ENCODE peak calls at places on chromosomes 13 and 19, in four cellular contexts. Q is neuronal stem cell, V is mucosa of descending colon, G is upper lobe of left lung. J is an unnamed sample.

GRCh38 chr13:112056284-112056727 is 10.6 kb upstream of the SOX1 start:
- DNase-seq in V (no peak), Q (no peak), G (peak; percentile 64), J (no peak)

GRCh38 chr13:33862006-33862405 is 44.1 kb downstream of the RFC3 start:
- DNase-seq in Q (no peak), G (no peak), V (no peak), J (no peak)

GRCh38 chr19:1624458-1624857 is 19.2 kb upstream of the UQCR11 start:
- DNase-seq in V (no peak), G (no peak), Q (peak; percentile 41), J (peak; percentile 43)

GRCh38 chr13:20363604-20364003 is 131.5 kb upstream of the GJB6 start:
- DNase-seq in V (no peak), G (no peak), Q (no peak), J (peak; percentile 49)

GRCh38 chr13:36131215-36131930 is at the start of gene DCLK1:
- DNase-seq in G (peak; percentile 93), V (peak; percentile 67), Q (peak; percentile 56), J (peak; percentile 43)

GRCh38 chr13:79987323-79987722 is 353.6 kb downstream of the SPRY2 start:
- DNase-seq in Q (no peak), G (no peak), V (no peak), J (no peak)

GRCh38 chr19:45492137-45492626 is 4.7 kb downstream of the RTN2 start:
- DNase-seq in V (no peak), G (no peak), Q (no peak), J (no peak)

GRCh38 chr19:18364826-18365528 is 21.0 kb upstream of the GDF15 start:
- DNase-seq in V (peak; percentile 77), Q (no peak), G (no peak), J (peak; percentile 100)

GRCh38 chr13:44437356-44438233 is 64.0 kb downstream of the SERP2 start:
- DNase-seq in Q (peak; percentile 36), G (no peak), V (no peak), J (peak; percentile 78)

GRCh38 chr19:1394252-1395193 is 6.8 kb downstream of the GAMT start:
- DNase-seq in V (no peak), G (peak; percentile 73), Q (no peak), J (no peak)

DNA sequence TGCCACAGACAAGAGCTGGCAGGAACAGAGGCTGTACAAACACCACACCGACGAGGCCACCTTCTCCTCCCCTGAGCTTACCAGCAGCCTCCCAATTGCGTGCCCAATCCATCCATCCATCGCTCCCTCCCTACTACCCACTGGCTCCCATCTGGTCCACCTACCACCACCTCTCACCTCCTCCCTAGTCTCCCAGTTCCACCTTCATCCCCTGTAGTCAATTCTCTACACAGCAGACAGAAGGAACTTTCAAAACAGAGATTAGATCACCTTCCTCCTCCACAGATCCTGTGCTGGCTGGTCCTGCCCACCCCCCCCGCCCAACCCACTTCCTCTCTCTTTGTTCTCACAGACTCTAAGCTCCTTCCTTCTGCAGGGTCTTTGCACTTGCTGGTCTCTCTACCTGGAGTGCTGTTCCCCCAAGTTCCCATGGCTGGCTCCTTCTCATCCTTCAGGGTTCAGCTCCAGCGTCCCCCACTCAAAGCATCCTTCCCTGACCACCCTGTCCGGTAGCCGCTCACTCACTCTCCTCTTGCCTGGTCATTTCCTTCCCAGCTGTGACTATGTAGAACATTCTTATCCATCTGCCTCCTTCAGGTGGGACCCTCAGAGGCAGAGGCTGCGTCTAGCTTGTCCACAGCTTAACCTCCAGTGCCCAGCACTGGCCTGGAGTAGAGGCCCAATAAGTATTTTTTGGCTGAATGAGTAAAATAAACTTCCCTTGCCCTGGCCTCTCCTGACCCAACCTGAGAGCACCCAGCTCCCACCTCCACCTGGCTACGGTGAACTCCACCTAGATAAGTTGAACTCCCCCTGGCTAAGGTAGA is 23.0 kb downstream of the PIN1 start:
- DNase-seq in V (no peak), G (no peak), Q (no peak), J (no peak)
- H3K4me1 ChIP-seq in V (no peaks in the 10 kb centered on the region), G (no peaks in the 10 kb centered on the region), Q (no peaks in the 10 kb centered on the region), J (no peaks in the 10 kb centered on the region)

DNA sequence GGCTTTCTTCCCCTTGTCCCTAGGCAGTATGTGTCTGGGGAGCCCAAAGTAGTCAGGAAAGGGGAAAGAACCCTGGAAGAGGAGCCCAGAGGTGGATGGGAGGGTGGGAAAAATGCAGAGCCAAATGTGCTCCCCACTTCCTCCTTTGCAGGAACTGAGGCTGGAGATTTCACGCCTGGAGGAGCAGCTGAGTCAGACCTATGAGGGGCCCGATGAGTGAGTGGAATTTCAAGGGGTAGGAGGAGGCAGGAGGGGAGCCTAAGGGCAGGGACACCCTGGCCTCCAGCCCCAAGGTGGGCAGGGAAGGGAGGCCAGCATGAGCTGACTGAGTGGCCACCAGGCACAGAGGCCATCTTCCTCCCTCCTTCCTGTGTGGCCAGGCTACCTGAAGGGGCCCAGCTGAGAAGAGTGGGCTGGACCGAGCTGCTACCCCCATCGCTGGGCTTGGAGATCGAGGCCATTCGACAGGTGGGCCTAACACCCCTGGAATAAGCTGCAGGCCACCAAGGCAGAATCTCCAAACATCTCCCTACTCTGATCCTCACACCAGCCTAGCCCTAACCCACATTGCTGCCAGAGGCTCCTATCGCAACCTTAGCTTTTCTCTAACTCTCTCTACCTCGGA is 14.3 kb downstream of the PTH2 start:
- DNase-seq in Q (no peak), G (no peak), V (no peak), J (no peak)
- H3K4me1 ChIP-seq in Q (peaks cover 26% of the 10 kb centered on the region), G (no peaks in the 10 kb centered on the region), V (peaks cover 6% of the 10 kb centered on the region), J (no peaks in the 10 kb centered on the region)

GRCh38 chr19:55676384-55676783 is 1.4 kb downstream of the EPN1 start:
- DNase-seq in G (no peak), Q (no peak), V (no peak), J (peak; percentile 10)

GRCh38 chr19:55673889-55674288 is 1.1 kb upstream of the EPN1 start:
- DNase-seq in Q (no peak), G (no peak), V (no peak), J (no peak)

GRCh38 chr19:55674459-55674840 is 576 bp upstream of the EPN1 start:
- DNase-seq in G (no peak), Q (no peak), V (no peak), J (no peak)

GRCh38 chr19:55675661-55676354 is 782 bp downstream of the EPN1 start:
- DNase-seq in Q (no peak), V (no peak), G (no peak), J (no peak)

GRCh38 chr19:55674841-55675660 is at the start of gene EPN1:
- DNase-seq in G (peak; percentile 99), V (peak; percentile 99), Q (peak; percentile 94), J (peak; percentile 96)
- H3K4me1 ChIP-seq in G (peaks cover 46% of the 10 kb centered on the region), V (peaks cover 37% of the 10 kb centered on the region), Q (peaks cover 8% of the 10 kb centered on the region), J (peaks cover 12% of the 10 kb centered on the region)

DNA sequence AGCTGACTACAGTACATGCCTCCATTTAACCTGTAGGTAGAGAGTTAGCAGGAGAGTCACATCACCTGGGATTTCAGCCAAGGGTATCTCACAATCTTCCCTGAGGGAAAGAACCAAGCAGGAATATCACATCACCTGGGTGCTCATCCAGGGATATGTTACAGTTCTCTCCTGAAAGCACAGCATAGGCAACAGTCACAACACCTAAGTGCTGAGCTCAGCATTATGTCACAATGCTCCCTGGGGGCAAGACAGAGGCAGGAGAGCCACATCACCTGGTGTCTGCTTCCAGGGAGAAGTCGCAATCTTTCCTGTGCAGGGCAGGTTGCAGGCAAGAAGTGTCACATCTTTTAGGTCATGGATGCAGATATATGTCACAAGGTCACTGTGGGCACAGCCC is 9.4 kb upstream of the ZNF91 start:
- DNase-seq in Q (no peak), V (no peak), G (no peak), J (no peak)
- H3K4me1 ChIP-seq in Q (no peaks in the 10 kb centered on the region), V (peaks cover 27% of the 10 kb centered on the region), G (no peaks in the 10 kb centered on the region), J (no peaks in the 10 kb centered on the region)

DNA sequence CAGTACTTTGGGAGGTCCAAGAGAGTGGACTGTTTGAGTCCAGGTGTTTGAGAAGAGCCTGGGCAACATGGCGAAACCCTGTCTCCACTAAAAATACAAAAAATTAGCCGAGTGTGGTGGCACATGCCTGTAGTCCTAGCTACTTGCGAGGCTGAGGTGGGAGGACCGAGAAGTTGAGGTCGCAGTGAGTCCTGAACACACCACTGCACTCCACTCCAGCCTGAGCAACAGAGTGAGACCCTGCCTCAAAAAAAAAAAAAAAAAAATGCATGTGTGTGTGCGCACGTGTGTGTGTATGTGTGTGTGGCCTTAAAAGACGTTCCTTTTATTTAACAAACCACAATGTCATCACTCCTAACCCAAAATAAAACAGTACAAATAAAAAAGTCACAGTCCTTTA is 62.6 kb downstream of the MAP4K1 start:
- DNase-seq in V (no peak), Q (no peak), G (no peak), J (no peak)
- H3K4me1 ChIP-seq in V (peaks cover 5% of the 10 kb centered on the region), Q (no peaks in the 10 kb centered on the region), G (no peaks in the 10 kb centered on the region), J (no peaks in the 10 kb centered on the region)

DNA sequence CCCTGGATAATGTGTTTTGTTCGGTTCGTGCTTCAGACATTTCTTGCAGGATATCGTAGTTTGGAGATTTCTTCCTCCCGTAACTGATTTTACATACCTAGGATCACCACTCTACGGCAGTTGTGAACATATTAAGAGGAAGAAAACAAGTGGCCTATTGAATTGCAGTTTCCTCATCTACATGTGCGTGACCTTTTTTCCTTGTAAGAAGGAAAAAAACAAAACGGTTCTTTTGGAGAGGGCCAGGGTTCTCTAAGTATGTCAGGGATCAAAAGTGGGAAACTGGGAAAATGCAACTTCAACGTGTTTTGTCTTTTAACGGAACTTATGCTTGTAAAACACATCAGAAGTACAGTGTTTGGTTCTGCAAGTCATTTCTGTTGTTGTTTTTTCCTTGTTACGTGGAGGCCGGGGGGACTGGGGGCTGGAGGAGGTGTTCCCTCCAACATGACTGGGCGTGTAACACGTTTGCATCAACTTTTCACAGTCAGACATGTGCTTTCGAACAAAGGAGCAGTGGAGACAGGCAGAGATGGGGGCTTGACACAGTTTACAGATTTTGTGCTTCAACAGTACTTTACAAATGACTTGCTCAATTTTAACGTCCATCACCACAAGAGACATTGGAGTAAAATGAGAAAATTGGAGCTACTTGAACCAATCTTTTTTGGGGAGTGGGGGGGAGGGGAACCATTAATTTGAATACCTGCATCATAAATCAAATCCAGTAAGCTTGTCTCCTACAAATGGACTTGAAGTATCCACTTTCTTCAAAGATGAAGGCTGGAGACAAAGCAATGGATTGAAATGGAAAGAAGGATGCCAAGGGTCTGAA is 3.8 kb downstream of the ZC3H4 start:
- DNase-seq in G (no peak), V (no peak), Q (no peak), J (peak; percentile 61)
- H3K4me1 ChIP-seq in G (peaks cover 35% of the 10 kb centered on the region), V (peaks cover 25% of the 10 kb centered on the region), Q (peaks cover 12% of the 10 kb centered on the region), J (peaks cover 12% of the 10 kb centered on the region)

GRCh38 chr19:41866284-41866683 is 6.2 kb downstream of the RPS19 start:
- DNase-seq in G (no peak), V (no peak), Q (no peak), J (no peak)

GRCh38 chr19:41868989-41869300 is 8.1 kb upstream of the CD79A start:
- DNase-seq in V (no peak), Q (no peak), G (no peak), J (no peak)

GRCh38 chr19:41869374-41869955 is 7.6 kb upstream of the CD79A start:
- DNase-seq in G (no peak), Q (no peak), V (no peak), J (no peak)

GRCh38 chr19:41870401-41870873 is 6.6 kb upstream of the CD79A start:
- DNase-seq in G (no peak), Q (no peak), V (peak; percentile 22), J (peak; percentile 21)

GRCh38 chr19:41868120-41868988 is 8.3 kb downstream of the RPS19 start:
- DNase-seq in Q (no peak), G (no peak), V (no peak), J (no peak)
- H3K4me1 ChIP-seq in Q (peaks cover 3% of the 10 kb centered on the region), G (peaks cover 44% of the 10 kb centered on the region), V (peaks cover 41% of the 10 kb centered on the region), J (no peaks in the 10 kb centered on the region)